ENCODE peak calls at places on chromosomes 5 and 9, in six cellular contexts. One of them, this sample, is unnamed.

GRCh38 chr5:97046270-97046982 is 96.0 kb downstream of the LIX1 start:
- DNase-seq in fibroblast of lung: peak
- DNase-seq in NCI-H2107: no peak
- DNase-seq in activated effector memory CD4-positive, alpha-beta T cell treated with Interleukin-2 at 50 U/mL for 16 hours: no peak
- DNase-seq in HEK293T: no peak
- DNase-seq in CD4-positive, alpha-beta memory T cell: no peak
- DNase-seq in this sample: no peak

GRCh38 chr5:28408186-28408585 is 1369.8 kb upstream of the CDH9 start:
- DNase-seq in HEK293T: no peak
- DNase-seq in NCI-H2107: no peak
- DNase-seq in fibroblast of lung: no peak
- DNase-seq in activated effector memory CD4-positive, alpha-beta T cell treated with Interleukin-2 at 50 U/mL for 16 hours: no peak
- DNase-seq in CD4-positive, alpha-beta memory T cell: no peak
- DNase-seq in this sample: no peak

GRCh38 chr5:169910393-169910792 is 69.9 kb downstream of the INSYN2B start:
- DNase-seq in CD4-positive, alpha-beta memory T cell: no peak
- DNase-seq in fibroblast of lung: no peak
- DNase-seq in activated effector memory CD4-positive, alpha-beta T cell treated with Interleukin-2 at 50 U/mL for 16 hours: no peak
- DNase-seq in HEK293T: no peak
- DNase-seq in NCI-H2107: no peak
- DNase-seq in this sample: no peak

GRCh38 chr5:140725799-140726471 is 25.7 kb downstream of the ZMAT2 start:
- DNase-seq in fibroblast of lung: peak
- DNase-seq in NCI-H2107: no peak
- DNase-seq in activated effector memory CD4-positive, alpha-beta T cell treated with Interleukin-2 at 50 U/mL for 16 hours: peak
- DNase-seq in HEK293T: peak
- DNase-seq in CD4-positive, alpha-beta memory T cell: peak
- DNase-seq in this sample: no peak

GRCh38 chr9:32251539-32251938 is 132.9 kb upstream of the ACO1 start:
- DNase-seq in HEK293T: peak
- DNase-seq in activated effector memory CD4-positive, alpha-beta T cell treated with Interleukin-2 at 50 U/mL for 16 hours: no peak
- DNase-seq in fibroblast of lung: peak
- DNase-seq in NCI-H2107: peak
- DNase-seq in CD4-positive, alpha-beta memory T cell: peak
- DNase-seq in this sample: no peak

GRCh38 chr9:128887914-128888350 is 6.0 kb downstream of the LRRC8A start:
- DNase-seq in CD4-positive, alpha-beta memory T cell: no peak
- DNase-seq in NCI-H2107: no peak
- DNase-seq in fibroblast of lung: peak
- DNase-seq in activated effector memory CD4-positive, alpha-beta T cell treated with Interleukin-2 at 50 U/mL for 16 hours: no peak
- DNase-seq in HEK293T: no peak
- DNase-seq in this sample: no peak

GRCh38 chr5:179154991-179155955 is 95.1 kb downstream of the ZNF354C start:
- DNase-seq in NCI-H2107: no peak
- DNase-seq in fibroblast of lung: no peak
- DNase-seq in CD4-positive, alpha-beta memory T cell: no peak
- DNase-seq in HEK293T: no peak
- DNase-seq in activated effector memory CD4-positive, alpha-beta T cell treated with Interleukin-2 at 50 U/mL for 16 hours: no peak
- DNase-seq in this sample: no peak

GRCh38 chr5:41815261-41815660 is 55.0 kb downstream of the OXCT1 start:
- DNase-seq in HEK293T: no peak
- DNase-seq in fibroblast of lung: no peak
- DNase-seq in activated effector memory CD4-positive, alpha-beta T cell treated with Interleukin-2 at 50 U/mL for 16 hours: no peak
- DNase-seq in CD4-positive, alpha-beta memory T cell: no peak
- DNase-seq in NCI-H2107: no peak
- DNase-seq in this sample: no peak

GRCh38 chr5:112848116-112848811 is 12.8 kb upstream of the SRP19 start:
- DNase-seq in fibroblast of lung: peak
- DNase-seq in NCI-H2107: peak
- DNase-seq in activated effector memory CD4-positive, alpha-beta T cell treated with Interleukin-2 at 50 U/mL for 16 hours: no peak
- DNase-seq in HEK293T: peak
- DNase-seq in CD4-positive, alpha-beta memory T cell: peak
- DNase-seq in this sample: peak

GRCh38 chr5:113264061-113264460 is 170.7 kb downstream of the TSSK1B start:
- DNase-seq in NCI-H2107: no peak
- DNase-seq in fibroblast of lung: peak
- DNase-seq in CD4-positive, alpha-beta memory T cell: no peak
- DNase-seq in HEK293T: no peak
- DNase-seq in activated effector memory CD4-positive, alpha-beta T cell treated with Interleukin-2 at 50 U/mL for 16 hours: no peak
- DNase-seq in this sample: no peak

GRCh38 chr9:16337322-16338029 is 533.0 kb downstream of the BNC2 start:
- DNase-seq in CD4-positive, alpha-beta memory T cell: no peak
- DNase-seq in HEK293T: no peak
- DNase-seq in activated effector memory CD4-positive, alpha-beta T cell treated with Interleukin-2 at 50 U/mL for 16 hours: no peak
- DNase-seq in fibroblast of lung: peak
- DNase-seq in NCI-H2107: no peak
- DNase-seq in this sample: no peak

GRCh38 chr5:20023686-20024085 is 35.7 kb upstream of the CDH18 start:
- DNase-seq in fibroblast of lung: peak
- DNase-seq in CD4-positive, alpha-beta memory T cell: no peak
- DNase-seq in NCI-H2107: no peak
- DNase-seq in activated effector memory CD4-positive, alpha-beta T cell treated with Interleukin-2 at 50 U/mL for 16 hours: no peak
- DNase-seq in HEK293T: no peak
- DNase-seq in this sample: no peak

GRCh38 chr5:143405063-143405746 is 1.7 kb upstream of the NR3C1 start:
- DNase-seq in fibroblast of lung: peak
- DNase-seq in HEK293T: peak
- DNase-seq in activated effector memory CD4-positive, alpha-beta T cell treated with Interleukin-2 at 50 U/mL for 16 hours: peak
- DNase-seq in CD4-positive, alpha-beta memory T cell: peak
- DNase-seq in NCI-H2107: peak
- DNase-seq in this sample: no peak

GRCh38 chr9:19270421-19270949 is 40.0 kb downstream of the DENND4C start:
- DNase-seq in NCI-H2107: no peak
- DNase-seq in activated effector memory CD4-positive, alpha-beta T cell treated with Interleukin-2 at 50 U/mL for 16 hours: no peak
- DNase-seq in HEK293T: no peak
- DNase-seq in CD4-positive, alpha-beta memory T cell: no peak
- DNase-seq in fibroblast of lung: no peak
- DNase-seq in this sample: no peak

GRCh38 chr5:172919525-172920446 is 39.4 kb upstream of the RPL26L1 start:
- DNase-seq in CD4-positive, alpha-beta memory T cell: no peak
- DNase-seq in fibroblast of lung: peak
- DNase-seq in activated effector memory CD4-positive, alpha-beta T cell treated with Interleukin-2 at 50 U/mL for 16 hours: no peak
- DNase-seq in HEK293T: no peak
- DNase-seq in NCI-H2107: no peak
- DNase-seq in this sample: no peak

GRCh38 chr5:170623576-170624181 is 119.9 kb downstream of the KCNIP1 start:
- DNase-seq in HEK293T: peak
- DNase-seq in fibroblast of lung: peak
- DNase-seq in CD4-positive, alpha-beta memory T cell: no peak
- DNase-seq in activated effector memory CD4-positive, alpha-beta T cell treated with Interleukin-2 at 50 U/mL for 16 hours: no peak
- DNase-seq in NCI-H2107: no peak
- DNase-seq in this sample: no peak

GRCh38 chr5:176675676-176676360 is 28.5 kb downstream of the TSPAN17 start:
- DNase-seq in activated effector memory CD4-positive, alpha-beta T cell treated with Interleukin-2 at 50 U/mL for 16 hours: no peak
- DNase-seq in CD4-positive, alpha-beta memory T cell: no peak
- DNase-seq in HEK293T: peak
- DNase-seq in NCI-H2107: no peak
- DNase-seq in fibroblast of lung: no peak
- DNase-seq in this sample: no peak

GRCh38 chr5:78591972-78592700 is 56.4 kb downstream of the LHFPL2 start:
- DNase-seq in activated effector memory CD4-positive, alpha-beta T cell treated with Interleukin-2 at 50 U/mL for 16 hours: no peak
- DNase-seq in CD4-positive, alpha-beta memory T cell: no peak
- DNase-seq in HEK293T: no peak
- DNase-seq in fibroblast of lung: no peak
- DNase-seq in NCI-H2107: no peak
- DNase-seq in this sample: no peak

GRCh38 chr9:79073201-79073600 is 498.6 kb upstream of the TLE4 start:
- DNase-seq in HEK293T: no peak
- DNase-seq in fibroblast of lung: no peak
- DNase-seq in NCI-H2107: no peak
- DNase-seq in CD4-positive, alpha-beta memory T cell: no peak
- DNase-seq in activated effector memory CD4-positive, alpha-beta T cell treated with Interleukin-2 at 50 U/mL for 16 hours: no peak
- DNase-seq in this sample: no peak

GRCh38 chr9:79623799-79624721 is 52.3 kb downstream of the TLE4 start:
- DNase-seq in fibroblast of lung: no peak
- DNase-seq in activated effector memory CD4-positive, alpha-beta T cell treated with Interleukin-2 at 50 U/mL for 16 hours: no peak
- DNase-seq in HEK293T: peak
- DNase-seq in CD4-positive, alpha-beta memory T cell: peak
- DNase-seq in NCI-H2107: no peak
- DNase-seq in this sample: no peak

GRCh38 chr9:92671323-92671722 is 1.4 kb upstream of the IPPK start:
- DNase-seq in HEK293T: no peak
- DNase-seq in fibroblast of lung: peak
- DNase-seq in CD4-positive, alpha-beta memory T cell: no peak
- DNase-seq in activated effector memory CD4-positive, alpha-beta T cell treated with Interleukin-2 at 50 U/mL for 16 hours: no peak
- DNase-seq in NCI-H2107: no peak
- DNase-seq in this sample: no peak